ENCODE peak calls at places on chromosomes 4 and X, in ten cellular contexts. U, W, C, N, E, Z, S, H, L and O are unnamed samples.

GRCh38 chr4:10201356-10202223 is 85.0 kb upstream of the WDR1 start:
- DNase-seq in U (no peak), W (no peak), C (no peak), N (no peak), E (no peak), Z (no peak), S (no peak), H (no peak), L (no peak), O (no peak)

GRCh38 chrX:16589211-16589610 is 60.7 kb upstream of the S100G start:
- DNase-seq in U (no peak), W (peak), C (no peak), N (no peak), E (no peak), Z (no peak), S (no peak), H (peak), L (no peak), O (no peak)

GRCh38 chr4:174855043-174855442 is 26.0 kb upstream of the GLRA3 start:
- DNase-seq in U (no peak), W (no peak), C (no peak), N (no peak), E (no peak), Z (no peak), S (no peak), H (no peak), L (no peak), O (no peak)

GRCh38 chr4:180695851-180696250 is 1547.4 kb upstream of the TENM3 start:
- DNase-seq in U (peak), W (peak), C (no peak), N (no peak), E (no peak), Z (no peak), S (peak), H (peak), L (no peak), O (no peak)

GRCh38 chr4:89218587-89218986 is 89.0 kb downstream of the GPRIN3 start:
- DNase-seq in U (no peak), W (no peak), C (no peak), N (no peak), E (no peak), Z (no peak), S (no peak), H (no peak), L (no peak), O (no peak)

GRCh38 chr4:147760695-147761094 is 28.8 kb downstream of the ARHGAP10 start:
- DNase-seq in U (no peak), W (no peak), C (no peak), N (no peak), E (peak), Z (no peak), S (no peak), H (no peak), L (no peak), O (no peak)

GRCh38 chrX:46643636-46644035 is 70.1 kb downstream of the CHST7 start:
- DNase-seq in U (no peak), W (no peak), C (no peak), N (no peak), E (no peak), Z (no peak), S (no peak), H (no peak), L (no peak), O (no peak)

GRCh38 chr4:176569301-176569700 is 223.4 kb downstream of the VEGFC start:
- DNase-seq in U (no peak), W (no peak), C (no peak), N (no peak), E (no peak), Z (no peak), S (no peak), H (no peak), L (no peak), O (no peak)

GRCh38 chrX:52271212-52271611 is 86.5 kb downstream of the MAGED4 start:
- DNase-seq in U (no peak), W (peak), C (no peak), N (no peak), E (no peak), Z (no peak), S (no peak), H (no peak), L (no peak), O (no peak)

GRCh38 chrX:47080915-47081236 is 2.6 kb downstream of the RGN start:
- DNase-seq in U (no peak), W (no peak), C (no peak), N (no peak), E (no peak), Z (no peak), S (no peak), H (no peak), L (no peak), O (no peak)

GRCh38 chrX:23907496-23908218 is at the start of the genes APOO and CXorf58:
- DNase-seq in U (peak), W (peak), C (peak), N (peak), E (peak), Z (peak), S (peak), H (peak), L (peak), O (peak)

GRCh38 chr4:102620697-102621497 is 119.7 kb downstream of the NFKB1 start:
- DNase-seq in U (peak), W (peak), C (no peak), N (no peak), E (peak), Z (no peak), S (peak), H (peak), L (peak), O (no peak)